ENCODE peak calls at places on chromosome 5, in four cellular contexts. One of them, this sample, is unnamed.

GRCh38 chr5:134091626-134092121 is 22.8 kb upstream of the TCF7 start:
- DNase-seq in pulmonary artery endothelial cell: no peak
- DNase-seq in hippocampal formation: peak
- DNase-seq in NAMALWA: no peak
- DNase-seq in this sample: no peak

GRCh38 chr5:167900521-167900920 is 390.9 kb upstream of the WWC1 start:
- DNase-seq in pulmonary artery endothelial cell: no peak
- DNase-seq in hippocampal formation: no peak
- DNase-seq in NAMALWA: no peak
- DNase-seq in this sample: no peak

GRCh38 chr5:121171361-121171760 is 680.3 kb upstream of the FTMT start:
- DNase-seq in pulmonary artery endothelial cell: no peak
- DNase-seq in hippocampal formation: no peak
- DNase-seq in NAMALWA: no peak
- DNase-seq in this sample: no peak

GRCh38 chr5:84215521-84215920 is 169.2 kb downstream of the EDIL3 start:
- DNase-seq in pulmonary artery endothelial cell: no peak
- DNase-seq in hippocampal formation: no peak
- DNase-seq in NAMALWA: no peak
- DNase-seq in this sample: no peak

GRCh38 chr5:124001216-124001615 is 489.2 kb downstream of the CSNK1G3 start:
- DNase-seq in pulmonary artery endothelial cell: no peak
- DNase-seq in hippocampal formation: no peak
- DNase-seq in NAMALWA: no peak
- DNase-seq in this sample: peak

GRCh38 chr5:56812110-56812509 is 3.2 kb upstream of the MAP3K1 start:
- DNase-seq in pulmonary artery endothelial cell: no peak
- DNase-seq in hippocampal formation: no peak
- DNase-seq in NAMALWA: no peak
- DNase-seq in this sample: no peak

GRCh38 chr5:175885813-175886212 is 14.4 kb downstream of the CPLX2 start:
- DNase-seq in pulmonary artery endothelial cell: no peak
- DNase-seq in hippocampal formation: no peak
- DNase-seq in NAMALWA: no peak
- DNase-seq in this sample: no peak

GRCh38 chr5:151664694-151665583 is 21.8 kb downstream of the SPARC start:
- DNase-seq in pulmonary artery endothelial cell: no peak
- DNase-seq in hippocampal formation: no peak
- DNase-seq in NAMALWA: no peak
- DNase-seq in this sample: no peak

GRCh38 chr5:82165740-82166530 is 112.2 kb downstream of the RPS23 start:
- DNase-seq in pulmonary artery endothelial cell: peak
- DNase-seq in hippocampal formation: peak
- DNase-seq in NAMALWA: peak
- DNase-seq in this sample: peak

GRCh38 chr5:19739691-19740090 is 248.3 kb downstream of the CDH18 start:
- DNase-seq in pulmonary artery endothelial cell: no peak
- DNase-seq in hippocampal formation: no peak
- DNase-seq in NAMALWA: no peak
- DNase-seq in this sample: no peak

GRCh38 chr5:72463499-72464052 is 43.6 kb downstream of the ZNF366 start:
- DNase-seq in pulmonary artery endothelial cell: no peak
- DNase-seq in hippocampal formation: no peak
- DNase-seq in NAMALWA: peak
- DNase-seq in this sample: peak

GRCh38 chr5:154260224-154260859 is 69.8 kb downstream of the GALNT10 start:
- DNase-seq in pulmonary artery endothelial cell: no peak
- DNase-seq in hippocampal formation: no peak
- DNase-seq in NAMALWA: no peak
- DNase-seq in this sample: peak

GRCh38 chr5:73135429-73136276 is 15.3 kb downstream of the TMEM171 start:
- DNase-seq in pulmonary artery endothelial cell: no peak
- DNase-seq in hippocampal formation: no peak
- DNase-seq in NAMALWA: peak
- DNase-seq in this sample: peak

GRCh38 chr5:38340961-38341500 is 82.7 kb downstream of the EGFLAM start:
- DNase-seq in pulmonary artery endothelial cell: no peak
- DNase-seq in hippocampal formation: no peak
- DNase-seq in NAMALWA: no peak
- DNase-seq in this sample: no peak

GRCh38 chr5:6319116-6319515 is 59.2 kb downstream of the MED10 start:
- DNase-seq in pulmonary artery endothelial cell: no peak
- DNase-seq in hippocampal formation: no peak
- DNase-seq in NAMALWA: no peak
- DNase-seq in this sample: no peak